ENCODE peak calls at places on chromosome 7, in six cellular contexts. T is prostate gland; R is upper lobe of right lung; X is Jurkat, Clone E6-1; H is kidney; K is right lobe of liver. N is an unnamed sample.

GRCh38 chr7:79434098-79434497 is 19.4 kb downstream of the MAGI2 start:
- DNase-seq in T (no peak), R (no peak), X (no peak), H (no peak), K (no peak), N (no peak)

GRCh38 chr7:92586403-92586802 is 3.8 kb downstream of the FAM133B start:
- DNase-seq in T (no peak), R (no peak), X (no peak), H (no peak), K (no peak), N (no peak)

GRCh38 chr7:158318511-158318913 is 269.1 kb downstream of the PTPRN2 start:
- DNase-seq in T (no peak), R (no peak), X (no peak), H (no peak), K (no peak), N (no peak)

GRCh38 chr7:139716156-139716942 is 61.4 kb downstream of the HIPK2 start:
- DNase-seq in T (no peak), R (no peak), X (no peak), H (no peak), K (no peak), N (no peak)

GRCh38 chr7:98917331-98917730 is 39.0 kb downstream of the TRRAP start:
- DNase-seq in T (no peak), R (no peak), X (no peak), H (no peak), K (no peak), N (no peak)

GRCh38 chr7:117505238-117505637 is 25.4 kb downstream of the CFTR start:
- DNase-seq in T (no peak), R (no peak), X (no peak), H (no peak), K (no peak), N (no peak)

GRCh38 chr7:151210087-151210854 is at the start of gene H2BK1:
- DNase-seq in T (no peak), R (no peak), X (no peak), H (no peak), K (no peak), N (no peak)

GRCh38 chr7:148793590-148793989 is 90.5 kb downstream of the EZH2 start:
- DNase-seq in T (no peak), R (no peak), X (no peak), H (no peak), K (no peak), N (no peak)

GRCh38 chr7:17774248-17774647 is 166.0 kb downstream of the SNX13 start:
- DNase-seq in T (no peak), R (no peak), X (no peak), H (no peak), K (no peak), N (no peak)

GRCh38 chr7:35647171-35647574 is 47.8 kb downstream of the HERPUD2 start:
- DNase-seq in T (no peak), R (no peak), X (no peak), H (no peak), K (no peak), N (no peak)

GRCh38 chr7:15889501-15889900 is 203.0 kb upstream of the MEOX2 start:
- DNase-seq in T (no peak), R (no peak), X (no peak), H (no peak), K (no peak), N (no peak)

GRCh38 chr7:116952640-116953371 is 495 bp upstream of the ST7 start:
- DNase-seq in T (peak), R (peak), X (no peak), H (no peak), K (peak), N (no peak)

GRCh38 chr7:50921114-50921513 is 138.4 kb upstream of the GRB10 start:
- DNase-seq in T (no peak), R (no peak), X (no peak), H (no peak), K (no peak), N (no peak)

GRCh38 chr7:149741629-149742028 is 31.8 kb downstream of the ZNF467 start:
- DNase-seq in T (no peak), R (no peak), X (peak), H (no peak), K (no peak), N (no peak)

GRCh38 chr7:74026406-74027123 is 1.4 kb upstream of the ELN start:
- DNase-seq in T (peak), R (peak), X (peak), H (peak), K (peak), N (no peak)

GRCh38 chr7:98054585-98054984 is 52.1 kb upstream of the LMTK2 start:
- DNase-seq in T (no peak), R (no peak), X (no peak), H (no peak), K (no peak), N (no peak)

GRCh38 chr7:6273380-6273837 is 985 bp upstream of the CYTH3 start:
- DNase-seq in T (peak), R (no peak), X (no peak), H (no peak), K (peak), N (no peak)

GRCh38 chr7:30791126-30791525 is 19.9 kb downstream of the MINDY4 start:
- DNase-seq in T (no peak), R (no peak), X (no peak), H (no peak), K (no peak), N (no peak)

GRCh38 chr7:113799896-113800295 is 118.9 kb downstream of the PPP1R3A start:
- DNase-seq in T (no peak), R (no peak), X (no peak), H (no peak), K (no peak), N (no peak)

GRCh38 chr7:27124096-27124978 is 6.2 kb downstream of the HOXA4 start:
- DNase-seq in T (no peak), R (no peak), X (no peak), H (peak), K (no peak), N (no peak)

GRCh38 chr7:114175140-114175539 is 239.5 kb upstream of the FOXP2 start:
- DNase-seq in T (no peak), R (no peak), X (no peak), H (no peak), K (no peak), N (no peak)

GRCh38 chr7:134327896-134328295 is 11.2 kb upstream of the SLC35B4 start:
- DNase-seq in T (peak), R (no peak), X (peak), H (no peak), K (no peak), N (peak)

GRCh38 chr7:126940723-126941307 is 311.9 kb downstream of the GRM8 start:
- DNase-seq in T (no peak), R (no peak), X (no peak), H (no peak), K (peak), N (no peak)

GRCh38 chr7:70574970-70575799 is 556.8 kb upstream of the GALNT17 start:
- DNase-seq in T (no peak), R (no peak), X (no peak), H (no peak), K (peak), N (no peak)

GRCh38 chr7:137986252-137987010 is 15.5 kb downstream of the CREB3L2 start:
- DNase-seq in T (no peak), R (no peak), X (no peak), H (no peak), K (no peak), N (no peak)

GRCh38 chr7:82600601-82601000 is 157.0 kb upstream of the CACNA2D1 start:
- DNase-seq in T (no peak), R (no peak), X (no peak), H (no peak), K (no peak), N (no peak)

GRCh38 chr7:114759347-114760062 is 162.4 kb upstream of the MDFIC start:
- DNase-seq in T (peak), R (no peak), X (no peak), H (no peak), K (no peak), N (peak)

GRCh38 chr7:157497367-157497743 is 160.6 kb downstream of the DNAJB6 start:
- DNase-seq in T (no peak), R (no peak), X (no peak), H (no peak), K (no peak), N (no peak)

GRCh38 chr7:71780282-71780681 is 631.9 kb downstream of the CALN1 start:
- DNase-seq in T (no peak), R (no peak), X (no peak), H (no peak), K (no peak), N (no peak)
- H3K4me3 ChIP-seq in T (no peak), R (no peak), X (no peak), H (no peak), K (no peak), N (no peak)

DNA sequence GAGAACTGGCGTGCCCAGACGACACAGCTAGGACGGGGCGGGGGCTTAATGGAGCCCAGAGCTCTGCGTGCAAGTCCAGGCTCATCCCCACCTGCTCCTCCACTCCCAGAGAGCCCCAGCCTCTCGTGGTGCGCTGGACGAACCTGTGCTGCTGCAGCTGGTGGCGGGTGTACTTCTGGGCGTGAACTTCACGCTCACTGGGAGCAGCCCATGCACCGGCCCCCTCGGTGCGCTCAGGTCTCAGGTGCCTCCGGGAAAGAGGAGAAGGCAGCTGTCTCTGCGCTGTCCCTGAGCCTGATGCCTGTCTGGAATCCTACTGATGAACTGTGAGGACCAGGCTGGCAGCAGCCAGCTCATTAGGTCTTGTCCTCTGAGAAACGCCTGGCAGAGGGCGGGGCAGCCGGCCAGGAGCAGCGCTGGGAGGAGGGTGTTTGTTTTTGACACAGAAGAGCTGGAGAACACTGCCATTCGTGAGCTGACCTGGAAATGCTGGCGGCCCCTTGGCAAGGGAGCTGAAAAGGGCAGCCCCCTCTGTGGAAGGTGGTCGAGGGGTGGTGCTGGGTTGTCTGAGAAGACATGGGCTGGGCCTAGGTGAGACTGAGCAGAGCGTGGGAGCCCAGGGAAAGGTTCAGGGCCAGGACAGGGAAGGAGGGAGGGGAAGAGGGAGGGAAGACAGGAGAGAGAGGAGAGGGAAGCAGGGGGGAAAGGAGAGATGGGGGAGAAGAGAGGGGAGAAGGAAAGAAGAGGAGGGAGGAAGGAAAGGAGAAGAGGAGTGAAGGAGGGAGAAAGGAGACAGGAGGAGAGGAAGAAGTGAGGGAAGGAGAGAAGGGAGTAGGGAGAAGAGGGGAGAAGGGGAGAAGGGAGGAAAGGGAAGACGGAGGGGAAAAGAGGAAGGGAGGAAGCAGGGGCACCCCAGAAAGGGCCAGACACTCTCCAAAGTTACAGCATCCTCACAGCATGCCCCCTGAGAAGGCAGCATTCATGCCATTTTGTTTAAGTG is 53.5 kb upstream of the TNS3 start:
- DNase-seq in T (peak), R (peak), X (no peak), H (peak), K (peak), N (peak)
- H3K4me3 ChIP-seq in T (peak), R (no peak), X (no peak), H (no peak), K (no peak), N (no peak)

GRCh38 chr7:39678935-39679690 is 55.7 kb downstream of the RALA start:
- DNase-seq in T (no peak), R (no peak), X (no peak), H (no peak), K (no peak), N (no peak)
- H3K4me3 ChIP-seq in T (no peak), R (no peak), X (no peak), H (no peak), K (no peak), N (no peak)

GRCh38 chr7:100546129-100546867 is 7.3 kb downstream of the AGFG2 start:
- DNase-seq in T (no peak), R (no peak), X (no peak), H (no peak), K (no peak), N (peak)
- H3K4me3 ChIP-seq in T (no peak), R (peak), X (no peak), H (peak), K (peak), N (peak)

DNA sequence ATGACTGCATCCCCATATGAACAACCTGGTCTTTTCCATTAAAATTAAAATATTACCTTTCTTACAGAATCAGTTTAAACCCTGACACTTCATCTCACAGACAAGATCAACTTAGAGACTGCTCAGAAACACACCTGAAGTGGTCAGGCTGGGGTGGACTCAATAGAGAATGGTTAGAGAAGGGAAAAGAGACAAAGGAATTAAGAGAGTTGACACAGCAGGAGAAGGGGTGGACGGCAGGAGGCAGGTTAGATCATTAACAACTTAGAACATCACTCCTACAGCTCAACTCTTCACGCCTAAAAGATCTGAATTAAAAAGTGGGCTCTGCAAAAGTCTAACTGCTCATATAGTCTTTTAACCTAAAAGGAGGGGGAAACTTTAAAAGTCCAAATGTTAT is 157.7 kb upstream of the COL1A2 start:
- DNase-seq in T (no peak), R (no peak), X (no peak), H (no peak), K (no peak), N (no peak)
- H3K4me3 ChIP-seq in T (no peak), R (no peak), X (no peak), H (no peak), K (no peak), N (no peak)

GRCh38 chr7:152759655-152760383 is at the start of gene ACTR3B:
- DNase-seq in T (peak), R (peak), X (peak), H (peak), K (peak), N (no peak)

GRCh38 chr7:152762056-152762455 is 2.5 kb downstream of the ACTR3B start:
- DNase-seq in T (no peak), R (no peak), X (no peak), H (no peak), K (no peak), N (no peak)

GRCh38 chr7:152760384-152761115 is 998 bp downstream of the ACTR3B start:
- DNase-seq in T (no peak), R (no peak), X (no peak), H (no peak), K (no peak), N (no peak)

GRCh38 chr7:152756126-152756525 is 3.4 kb upstream of the ACTR3B start:
- DNase-seq in T (no peak), R (no peak), X (no peak), H (no peak), K (no peak), N (no peak)

GRCh38 chr7:152761116-152761748 is 1.7 kb downstream of the ACTR3B start:
- DNase-seq in T (no peak), R (no peak), X (no peak), H (no peak), K (no peak), N (no peak)
- H3K4me3 ChIP-seq in T (no peak), R (peak), X (peak), H (no peak), K (no peak), N (peak)

GRCh38 chr7:844514-844913 is 12.2 kb downstream of the SUN1 start:
- DNase-seq in T (no peak), R (no peak), X (no peak), H (no peak), K (no peak), N (no peak)
- H3K4me3 ChIP-seq in T (no peak), R (no peak), X (no peak), H (no peak), K (no peak), N (no peak)

N was measured in LNCaP clone FGC.